ENCODE peak calls at places on chromosomes 11 and 22, in four cellular contexts. S, D, W and B are unnamed samples. For H3K36me3, the result is how much of the 10 kb centered on the place peaks cover.

GRCh38 chr11:130488187-130489026 is 40.0 kb downstream of the ADAMTS15 start:
- DNase-seq in W (no peak), D (peak), S (no peak), B (no peak)

GRCh38 chr11:79437981-79438630 is 2.7 kb downstream of the TENM4 start:
- DNase-seq in D (no peak), S (no peak), W (peak), B (no peak)

GRCh38 chr11:86910592-86910991 is 44.6 kb downstream of the FZD4 start:
- DNase-seq in S (no peak), W (no peak), D (no peak), B (no peak)

GRCh38 chr11:2298131-2298794 is 3.5 kb downstream of the C11orf21 start:
- DNase-seq in W (no peak), D (peak), S (no peak), B (no peak)

GRCh38 chr22:41302016-41302767 is 867 bp downstream of the ZC3H7B start:
- DNase-seq in W (peak), S (no peak), D (no peak), B (no peak)

GRCh38 chr11:124115782-124116616 is 749 bp downstream of the VWA5A start:
- DNase-seq in D (peak), W (no peak), S (no peak), B (no peak)

GRCh38 chr11:123561046-123561781 is 93.2 kb downstream of the SCN3B start:
- DNase-seq in W (no peak), S (peak), D (no peak), B (no peak)

GRCh38 chr11:65766535-65766934 is 14.2 kb downstream of the AP5B1 start:
- DNase-seq in D (no peak), W (peak), S (no peak), B (no peak)

GRCh38 chr11:85710912-85711311 is 24.9 kb upstream of the CCDC89 start:
- DNase-seq in S (no peak), D (no peak), W (no peak), B (no peak)

GRCh38 chr11:587978-588380 is 11.7 kb downstream of the PHRF1 start:
- DNase-seq in S (peak), W (peak), D (no peak), B (no peak)

GRCh38 chr22:36339171-36340065 is 48.3 kb downstream of the MYH9 start:
- DNase-seq in D (no peak), W (peak), S (no peak), B (no peak)

GRCh38 chr11:116879789-116880402 is 42.5 kb upstream of the APOA1 start:
- DNase-seq in W (peak), D (no peak), S (peak), B (peak)

GRCh38 chr11:114156131-114156581 is 96.6 kb downstream of the ZBTB16 start:
- DNase-seq in W (no peak), S (no peak), D (no peak), B (no peak)

GRCh38 chr22:45893516-45893915 is 83.4 kb downstream of the WNT7B start:
- DNase-seq in S (no peak), D (no peak), W (no peak), B (no peak)

GRCh38 chr22:25900880-25901279 is 158.9 kb downstream of the MYO18B start:
- DNase-seq in D (no peak), W (no peak), S (no peak), B (no peak)

GRCh38 chr22:19901577-19902244 is 39.9 kb upstream of the COMT start:
- DNase-seq in W (no peak), S (no peak), D (no peak), B (no peak)

GRCh38 chr22:23216331-23217170 is 36.2 kb downstream of the BCR start:
- DNase-seq in S (no peak), D (no peak), W (no peak), B (no peak)

GRCh38 chr11:29486301-29486700 is 530.5 kb downstream of the KCNA4 start:
- DNase-seq in D (no peak), S (no peak), W (no peak), B (no peak)

GRCh38 chr22:31081963-31082605 is 966 bp downstream of the SMTN start:
- DNase-seq in D (no peak), S (no peak), W (peak), B (no peak)

GRCh38 chr11:128720522-128720985 is 26.7 kb downstream of the FLI1 start:
- DNase-seq in D (no peak), S (no peak), W (peak), B (no peak)

GRCh38 chr11:113934797-113935196 is 30.2 kb downstream of the HTR3B start:
- DNase-seq in S (no peak), W (no peak), D (no peak), B (no peak)

GRCh38 chr11:1628506-1629325 is 859 bp upstream of the KRTAP5-5 start:
- DNase-seq in D (no peak), W (peak), S (peak), B (peak)

GRCh38 chr11:64834723-64835615 is 9.5 kb downstream of the CDC42BPG start:
- DNase-seq in W (no peak), S (no peak), D (peak), B (no peak)

GRCh38 chr11:34653851-34654490 is 33.1 kb downstream of the EHF start:
- DNase-seq in D (peak), S (peak), W (peak), B (no peak)

DNA sequence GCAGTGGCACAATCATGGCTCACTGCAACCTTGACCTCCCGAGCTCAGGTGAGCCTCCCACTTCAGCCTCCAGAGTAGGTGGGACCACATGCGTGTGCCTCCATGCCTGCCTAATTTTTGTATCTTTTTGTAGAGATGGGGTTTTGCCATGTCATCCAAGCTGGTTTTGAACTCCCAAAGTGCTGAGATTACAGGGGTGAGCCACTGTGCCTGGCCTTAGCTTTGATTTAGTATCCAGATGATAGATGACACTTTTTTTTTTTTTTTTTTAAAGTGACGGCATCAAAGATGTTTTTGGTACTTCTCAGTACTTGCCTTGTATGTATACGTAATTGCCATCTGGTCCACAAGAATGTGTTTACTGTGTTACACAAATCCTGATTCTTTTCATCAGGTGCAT is 23.4 kb downstream of the LDHAL6A start:
- DNase-seq in W (no peak), S (no peak), D (no peak), B (no peak)
- H3K36me3 ChIP-seq in W (half or more), S (under half), D (half or more), B (half or more)

GRCh38 chr11:19111809-19112208 is 5.2 kb upstream of the ZDHHC13 start:
- DNase-seq in D (no peak), S (no peak), W (no peak), B (no peak)

GRCh38 chr11:19117760-19118097 is 761 bp downstream of the ZDHHC13 start:
- DNase-seq in W (no peak), S (no peak), D (no peak), B (no peak)

GRCh38 chr11:19116971-19117759 is at the start of gene ZDHHC13:
- DNase-seq in S (peak), W (peak), D (peak), B (peak)

GRCh38 chr11:19121646-19122045 is 4.7 kb downstream of the ZDHHC13 start:
- DNase-seq in W (peak), D (no peak), S (no peak), B (no peak)

DNA sequence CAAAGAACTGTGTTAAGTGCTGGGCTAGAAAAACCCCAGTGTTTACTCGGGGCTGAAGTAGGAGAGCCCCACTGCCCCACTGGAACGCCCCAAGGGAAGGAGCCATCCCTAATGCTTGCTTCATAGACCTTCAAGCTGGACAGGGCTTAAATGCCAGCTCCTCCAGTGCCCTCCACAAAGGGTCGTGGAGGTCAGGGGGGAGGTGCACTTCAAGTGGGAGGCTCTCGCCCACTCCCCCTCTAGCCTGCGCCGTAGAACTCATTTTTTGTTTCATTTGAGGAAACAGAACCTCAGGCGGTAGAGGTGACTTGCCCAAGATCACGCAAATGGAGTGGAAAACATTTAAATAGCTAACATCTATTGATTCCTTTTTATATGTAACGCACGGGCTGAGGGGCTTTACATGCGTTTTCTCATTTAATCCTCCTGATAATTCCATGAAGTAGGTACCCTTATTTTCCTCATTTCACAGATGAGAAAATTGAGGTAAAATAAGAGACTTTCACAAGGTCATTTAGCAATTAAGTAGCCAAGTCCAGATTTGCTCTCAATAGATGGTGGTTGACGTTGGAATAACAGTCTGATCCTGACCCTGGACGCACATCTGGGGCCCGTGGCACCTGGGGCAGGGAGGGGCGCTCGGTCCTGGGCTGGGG is 525 bp upstream of the ZDHHC13 start:
- DNase-seq in D (no peak), S (no peak), W (no peak), B (no peak)
- H3K4me3 ChIP-seq in D (no peak), S (peak), W (peak), B (no peak)

GRCh38 chr11:9148727-9149126 is 57.3 kb upstream of the SCUBE2 start:
- DNase-seq in S (no peak), W (no peak), D (no peak), B (no peak)

GRCh38 chr11:9148035-9148434 is 56.6 kb upstream of the SCUBE2 start:
- DNase-seq in D (no peak), S (no peak), W (no peak), B (no peak)

GRCh38 chr11:9151631-9152030 is 60.2 kb upstream of the SCUBE2 start:
- DNase-seq in D (no peak), W (no peak), S (no peak), B (no peak)

GRCh38 chr11:9150944-9151343 is 59.5 kb upstream of the SCUBE2 start:
- DNase-seq in W (peak), D (no peak), S (no peak), B (no peak)

GRCh38 chr11:9150501-9150900 is 59.1 kb upstream of the SCUBE2 start:
- DNase-seq in D (no peak), S (no peak), W (peak), B (no peak)
- H3K36me3 ChIP-seq in D (under half), S (under half), W (half or more), B (half or more)

GRCh38 chr22:46970411-46971123 is 208.1 kb downstream of the TBC1D22A start:
- DNase-seq in W (no peak), D (no peak), S (no peak), B (no peak)
- H3K4me3 ChIP-seq in W (no peak), D (no peak), S (no peak), B (no peak)

GRCh38 chr11:57407010-57407409 is 16.6 kb upstream of the PRG2 start:
- DNase-seq in W (no peak), S (no peak), D (no peak), B (no peak)

GRCh38 chr11:57409321-57410100 is 17.4 kb downstream of the SLC43A3 start:
- DNase-seq in S (no peak), D (no peak), W (no peak), B (no peak)

GRCh38 chr11:57407521-57407920 is 17.1 kb upstream of the PRG2 start:
- DNase-seq in S (no peak), D (no peak), W (no peak), B (no peak)

GRCh38 chr11:57406337-57406904 is 16.0 kb upstream of the PRG2 start:
- DNase-seq in S (no peak), D (no peak), W (no peak), B (no peak)

DNA sequence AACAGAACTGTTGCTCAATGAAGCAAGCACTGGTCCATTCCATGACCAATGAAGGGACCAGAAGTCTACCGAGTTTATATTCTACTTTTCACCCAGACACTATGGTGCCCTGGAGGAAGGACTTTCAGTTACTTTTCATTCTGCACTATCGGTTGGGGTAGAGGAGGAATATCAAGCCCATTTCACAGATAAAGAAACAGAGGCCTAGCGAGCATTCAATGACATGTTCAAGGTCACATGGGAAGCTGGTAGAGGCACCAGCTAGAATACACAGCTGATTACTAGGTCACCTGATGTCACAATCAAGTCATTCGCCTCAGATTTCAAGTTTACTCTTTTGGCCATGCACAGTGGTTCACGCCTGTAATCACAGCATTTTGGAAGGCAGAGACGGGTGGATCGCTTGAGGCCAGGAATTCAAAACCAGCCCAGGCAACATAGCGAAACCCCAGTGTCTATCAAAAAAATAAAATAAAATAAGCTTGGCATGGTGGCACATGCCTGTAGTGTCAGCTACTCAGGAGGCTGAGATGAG is 17.6 kb upstream of the PRG2 start:
- DNase-seq in S (no peak), W (no peak), D (no peak), B (no peak)
- H3K36me3 ChIP-seq in S (under half), W (half or more), D (under half), B (under half)

GRCh38 chr11:67022961-67023956 is at the start of gene SYT12:
- DNase-seq in D (no peak), W (no peak), S (peak), B (no peak)
- H3K4me3 ChIP-seq in D (no peak), W (peak), S (peak), B (peak)

DNA sequence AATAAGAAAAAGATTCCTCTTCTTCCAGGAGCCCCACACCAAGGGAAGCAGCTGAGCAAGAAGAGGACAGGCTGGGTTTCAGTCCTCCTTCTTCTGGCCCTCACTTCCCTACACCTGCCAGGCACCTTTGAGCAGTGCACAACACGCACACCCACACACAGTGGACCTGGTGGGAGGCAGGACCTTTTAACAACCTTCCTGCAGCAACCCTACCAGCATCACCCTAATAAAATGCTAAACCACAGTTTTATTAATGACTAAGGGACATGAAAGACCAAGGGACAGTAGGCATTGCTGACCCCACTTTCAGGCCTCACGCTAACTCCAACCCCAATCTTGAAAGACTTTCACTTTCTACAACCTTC is 12.2 kb downstream of the ARAP1 start:
- DNase-seq in S (no peak), W (peak), D (no peak), B (no peak)
- H3K36me3 ChIP-seq in S (under half), W (under half), D (under half), B (under half)